ENCODE peak calls at places on chromosomes 5 and 9, in seven cellular contexts. Y, O, D, Z, V, S and L are unnamed samples.
A peak's percentile ranks its signal among the peaks of the same experiment; 100 is the strongest.

GRCh38 chr5:177310757-177311173 is 933 bp downstream of the MXD3 start:
- DNase-seq in Z (no peak), O (no peak), V (no peak), Y (no peak), D (no peak), S (no peak), L (no peak)

GRCh38 chr5:139709587-139710369 is 61.6 kb downstream of the CXXC5 start:
- DNase-seq in V (peak; percentile 46), D (no peak), Z (no peak), O (peak; percentile 40), Y (no peak), S (no peak), L (no peak)

GRCh38 chr9:130189840-130190239 is 17.6 kb downstream of the NCS1 start:
- DNase-seq in O (no peak), Z (no peak), S (peak; percentile 80), Y (no peak), V (no peak), D (peak; percentile 78), L (no peak)

GRCh38 chr9:130981002-130981760 is 27.8 kb upstream of the LAMC3 start:
- DNase-seq in Y (no peak), Z (no peak), D (no peak), V (no peak), O (no peak), S (no peak), L (no peak)

GRCh38 chr5:179371681-179372675 is 26.7 kb upstream of the ADAMTS2 start:
- DNase-seq in V (no peak), S (no peak), O (no peak), Z (no peak), Y (no peak), D (peak; percentile 38), L (no peak)

GRCh38 chr9:98736216-98736615 is 27.5 kb upstream of the GABBR2 start:
- DNase-seq in S (no peak), V (no peak), D (no peak), O (no peak), Z (no peak), Y (no peak), L (no peak)

GRCh38 chr9:136095028-136095494 is at the start of gene NACC2:
- DNase-seq in D (peak; percentile 66), Y (peak; percentile 51), V (peak; percentile 44), O (peak; percentile 44), Z (no peak), S (no peak), L (no peak)

GRCh38 chr9:126877418-126877817 is 17.0 kb downstream of the ZBTB34 start:
- DNase-seq in S (no peak), O (no peak), Y (no peak), Z (no peak), V (no peak), D (no peak), L (no peak)

GRCh38 chr9:37667706-37668672 is 17.2 kb downstream of the FRMPD1 start:
- DNase-seq in D (no peak), O (no peak), Y (no peak), V (no peak), Z (no peak), S (no peak), L (no peak)

GRCh38 chr9:127458921-127459320 is 7.6 kb downstream of the LRSAM1 start:
- DNase-seq in V (no peak), O (no peak), S (no peak), D (no peak), Y (no peak), Z (no peak), L (no peak)

GRCh38 chr5:9201011-9201410 is 344.9 kb downstream of the SEMA5A start:
- DNase-seq in Z (no peak), D (no peak), S (no peak), Y (peak; percentile 58), O (no peak), V (no peak), L (peak; percentile 63)

GRCh38 chr9:86175743-86176456 is 76.5 kb upstream of the GOLM1 start:
- DNase-seq in D (no peak), S (no peak), V (no peak), O (no peak), Z (no peak), Y (no peak), L (no peak)

GRCh38 chr9:80635065-80635464 is 1054.3 kb downstream of the TLE1 start:
- DNase-seq in V (no peak), O (no peak), Y (no peak), D (no peak), Z (no peak), S (no peak), L (no peak)

GRCh38 chr9:131732061-131732526 is 7.8 kb downstream of the RAPGEF1 start:
- DNase-seq in O (no peak), S (no peak), D (peak; percentile 86), Z (no peak), Y (no peak), V (no peak), L (no peak)

GRCh38 chr5:120568716-120569115 is 104.6 kb downstream of the PRR16 start:
- DNase-seq in V (no peak), Y (no peak), Z (no peak), S (no peak), O (no peak), D (peak; percentile 65), L (no peak)

GRCh38 chr5:149450199-149450598 is 71.1 kb upstream of the IL17B start:
- DNase-seq in V (no peak), Z (no peak), Y (no peak), S (peak; percentile 56), D (peak; percentile 85), O (no peak), L (no peak)

GRCh38 chr5:34698754-34699153 is 42.6 kb downstream of the RAI14 start:
- DNase-seq in S (no peak), Y (no peak), Z (no peak), V (no peak), O (no peak), D (no peak), L (no peak)

GRCh38 chr5:37683072-37683471 is 156.8 kb downstream of the GDNF start:
- DNase-seq in V (no peak), D (no peak), S (no peak), Z (no peak), O (no peak), Y (no peak), L (no peak)

GRCh38 chr5:9149988-9150387 is 395.9 kb downstream of the SEMA5A start:
- DNase-seq in D (peak; percentile 73), S (peak; percentile 39), O (no peak), V (no peak), Z (no peak), Y (no peak), L (no peak)

GRCh38 chr9:99813739-99814138 is 7.9 kb upstream of the NR4A3 start:
- DNase-seq in O (no peak), S (no peak), V (no peak), Y (no peak), D (no peak), Z (no peak), L (no peak)

GRCh38 chr5:43367453-43367852 is 44.7 kb downstream of the CCL28 start:
- DNase-seq in O (no peak), Y (no peak), Z (no peak), D (no peak), S (no peak), V (no peak), L (no peak)

GRCh38 chr5:133245191-133246052 is 193.6 kb downstream of the HSPA4 start:
- DNase-seq in Z (peak; percentile 38), O (peak; percentile 31), V (no peak), D (peak; percentile 69), Y (peak; percentile 89), S (peak; percentile 79), L (peak; percentile 53)

GRCh38 chr9:109232449-109232848 is 65.4 kb upstream of the FRRS1L start:
- DNase-seq in Z (no peak), O (no peak), D (peak; percentile 65), V (no peak), S (peak; percentile 28), Y (no peak), L (no peak)

GRCh38 chr5:1937590-1937989 is 54.9 kb upstream of the IRX4 start:
- DNase-seq in Z (no peak), D (no peak), Y (peak; percentile 21), V (no peak), S (no peak), O (no peak), L (no peak)

GRCh38 chr9:6428940-6429889 is 16.2 kb downstream of the UHRF2 start:
- DNase-seq in Y (no peak), O (no peak), Z (no peak), D (no peak), S (no peak), V (peak; percentile 21), L (no peak)

GRCh38 chr9:134007571-134007970 is 15.4 kb upstream of the VAV2 start:
- DNase-seq in V (no peak), Z (no peak), O (no peak), Y (no peak), D (no peak), S (no peak), L (no peak)

GRCh38 chr5:8825161-8825757 is 720.6 kb downstream of the SEMA5A start:
- DNase-seq in D (no peak), Y (peak; percentile 62), S (no peak), Z (no peak), O (no peak), V (no peak), L (no peak)